ENCODE peak calls at places on chromosome 7, in nine cellular contexts. D is fibroblast of lung, R is HCT116, G is Caco-2, M is colonic mucosa, F is PC-9, J is heart right ventricle, A is adrenal gland, T is A673. I is an unnamed sample.

GRCh38 chr7:45120-46090 is 147.0 kb upstream of the FAM20C start:
- DNase-seq in A (peak; percentile 6), F (no peak), T (no peak), J (no peak), R (no peak), G (no peak), M (peak; percentile 9), D (no peak), I (no peak)

GRCh38 chr7:134836447-134836846 is 57.0 kb downstream of the CALD1 start:
- DNase-seq in D (peak; percentile 41), M (no peak), A (no peak), J (no peak), T (no peak), R (no peak), G (no peak), F (no peak), I (no peak)

GRCh38 chr7:78768859-78769258 is 684.6 kb downstream of the MAGI2 start:
- DNase-seq in G (no peak), T (no peak), F (no peak), R (no peak), D (no peak), J (no peak), A (no peak), M (no peak), I (no peak)

GRCh38 chr7:144437370-144438191 is 34.1 kb upstream of the NOBOX start:
- DNase-seq in R (peak; percentile 65), T (peak; percentile 79), F (peak; percentile 70), G (peak; percentile 60), A (peak; percentile 35), J (no peak), D (peak; percentile 47), M (peak; percentile 79), I (peak; percentile 56)

GRCh38 chr7:155470686-155471638 is 13.0 kb downstream of the EN2 start:
- DNase-seq in D (no peak), A (peak; percentile 2), M (no peak), R (no peak), J (no peak), F (no peak), T (peak; percentile 55), G (no peak), I (no peak)

GRCh38 chr7:50739744-50740455 is 42.8 kb downstream of the GRB10 start:
- DNase-seq in A (no peak), D (peak; percentile 23), F (no peak), G (no peak), M (no peak), R (no peak), J (no peak), T (no peak), I (no peak)

GRCh38 chr7:46814516-46815250 is 767.2 kb downstream of the TNS3 start:
- DNase-seq in M (no peak), T (no peak), R (no peak), A (no peak), D (no peak), G (no peak), J (no peak), F (no peak), I (no peak)

GRCh38 chr7:141153231-141153630 is 79.4 kb downstream of the TMEM178B start:
- DNase-seq in G (no peak), J (no peak), D (no peak), T (no peak), F (no peak), M (no peak), R (no peak), A (no peak), I (no peak)

GRCh38 chr7:113085781-113086390 is 741 bp downstream of the GPR85 start:
- DNase-seq in F (no peak), T (no peak), G (no peak), A (no peak), J (no peak), M (no peak), R (no peak), D (peak; percentile 48), I (no peak)

GRCh38 chr7:119377-120163 is 72.8 kb upstream of the FAM20C start:
- DNase-seq in T (peak; percentile 59), D (no peak), M (peak; percentile 33), G (no peak), J (peak; percentile 64), R (no peak), F (no peak), A (peak; percentile 53), I (no peak)

GRCh38 chr7:39042706-39043105 is 65.0 kb downstream of the POU6F2 start:
- DNase-seq in F (no peak), G (no peak), D (no peak), M (no peak), R (no peak), J (no peak), A (no peak), T (no peak), I (no peak)

DNA sequence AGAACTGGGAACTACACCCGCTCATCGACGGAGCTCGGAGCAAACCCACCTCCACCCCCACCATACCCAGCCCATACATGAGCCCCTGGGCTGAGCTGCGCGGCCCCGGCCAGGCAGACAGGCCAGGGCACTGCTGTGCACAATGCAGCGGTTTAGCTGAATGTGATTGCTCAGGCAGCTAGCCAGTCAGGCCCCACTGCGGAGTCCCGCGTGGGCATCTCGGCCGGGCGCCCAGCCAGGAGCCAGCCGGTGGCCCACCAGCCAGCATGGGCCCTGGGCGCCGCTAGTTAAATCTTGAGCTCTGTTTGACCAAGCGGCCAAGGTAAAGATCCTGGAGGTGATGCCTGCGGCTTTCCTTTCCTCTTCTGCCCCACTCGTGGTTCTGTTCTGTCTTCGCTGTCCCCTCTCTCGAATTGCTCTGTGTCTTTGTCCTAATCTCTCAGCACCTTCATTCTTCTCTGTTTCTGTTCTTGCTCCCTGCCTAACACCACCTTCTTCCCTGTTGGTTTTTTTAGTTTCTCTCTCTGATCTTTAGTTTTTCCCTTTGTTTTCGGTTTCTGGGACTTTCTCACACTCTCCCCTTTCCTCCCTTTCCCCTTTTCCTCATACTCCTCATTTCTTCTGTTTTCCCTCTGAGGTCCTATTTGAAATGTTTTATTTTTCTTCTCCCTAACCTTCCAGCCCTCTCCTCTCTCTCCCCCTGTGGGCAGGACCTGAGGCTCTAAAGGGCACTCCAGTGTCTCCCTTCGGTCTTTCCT is 6.6 kb downstream of the UFSP1 start:
- DNase-seq in J (no peak), T (no peak), M (no peak), G (no peak), A (no peak), D (no peak), F (no peak), R (no peak), I (no peak)
- H3K36me3 ChIP-seq in J (peaks cover 94% of the 10 kb centered on the region), T (peaks cover 92% of the 10 kb centered on the region), M (peaks cover 31% of the 10 kb centered on the region), G (peaks cover 7% of the 10 kb centered on the region), A (peaks cover 80% of the 10 kb centered on the region), D (peaks cover 57% of the 10 kb centered on the region), F (peaks cover 38% of the 10 kb centered on the region), R (peaks cover 61% of the 10 kb centered on the region), I (peaks cover 96% of the 10 kb centered on the region)

DNA sequence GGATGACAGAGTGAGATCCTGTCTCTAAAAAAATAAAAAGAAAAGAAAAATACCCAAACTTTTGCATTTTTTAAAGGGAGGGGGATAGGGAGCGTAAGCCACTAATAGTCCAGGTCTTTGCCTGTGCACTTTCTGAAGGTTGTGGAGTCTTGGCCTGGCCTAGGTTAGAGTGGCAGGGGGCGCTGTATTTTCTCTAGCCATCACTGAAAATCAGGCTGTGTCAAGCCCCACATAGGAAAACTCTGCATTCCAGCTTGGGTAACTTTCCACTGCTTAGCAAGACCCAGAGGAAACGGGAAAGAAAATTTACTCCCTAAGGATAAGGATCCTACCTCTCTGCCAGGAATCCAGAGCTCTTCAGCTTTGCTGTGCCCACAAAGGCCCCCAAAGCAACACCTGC is 10.5 kb upstream of the PAX4 start:
- DNase-seq in D (no peak), M (no peak), A (no peak), F (no peak), T (no peak), G (no peak), R (no peak), J (no peak), I (no peak)
- TF ChIP-seq CTCF in D (no peak), M (no peak), A (no peak), F (no peak), T (peak; percentile 27), G (no peak), R (peak; percentile 40), J (no peak), I (peak; percentile 46)

DNA sequence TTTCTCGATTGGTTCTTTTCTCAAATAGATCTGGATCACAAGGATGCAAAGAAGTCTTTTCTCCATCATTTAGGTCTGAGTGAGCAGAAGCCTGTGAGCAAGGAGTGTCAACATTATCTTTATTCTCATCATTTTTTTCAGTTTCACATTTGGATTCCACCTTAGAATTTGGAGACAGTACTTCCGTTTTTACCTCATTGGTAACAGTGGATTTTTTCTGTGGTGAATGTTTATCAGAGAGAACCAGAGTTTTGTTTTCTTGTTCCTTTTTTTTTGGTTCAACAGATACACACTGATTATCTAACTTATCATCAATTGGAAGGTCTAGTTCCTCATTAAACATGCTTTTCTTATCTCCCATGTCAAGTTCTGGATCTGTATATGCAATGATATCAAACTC is 151.3 kb downstream of the GALNT11 start:
- DNase-seq in D (no peak), T (no peak), F (peak; percentile 1), J (no peak), M (no peak), G (no peak), A (no peak), R (no peak), I (no peak)
- H3K36me3 ChIP-seq in D (peaks cover 21% of the 10 kb centered on the region), T (peaks cover 60% of the 10 kb centered on the region), F (peaks cover 20% of the 10 kb centered on the region), J (peaks cover 81% of the 10 kb centered on the region), M (peaks cover 6% of the 10 kb centered on the region), G (no peaks in the 10 kb centered on the region), A (peaks cover 54% of the 10 kb centered on the region), R (peaks cover 31% of the 10 kb centered on the region), I (peaks cover 69% of the 10 kb centered on the region)

GRCh38 chr7:136213012-136213411 is 235.9 kb upstream of the MTPN start:
- DNase-seq in J (no peak), A (no peak), G (no peak), D (no peak), F (no peak), R (no peak), M (no peak), T (no peak), I (no peak)

GRCh38 chr7:136214356-136214755 is 237.2 kb upstream of the MTPN start:
- DNase-seq in J (no peak), D (no peak), M (no peak), F (no peak), A (no peak), R (peak; percentile 0), G (no peak), T (no peak), I (no peak)
- TF ChIP-seq CTCF in J (peak; percentile 11), D (no peak), M (no peak), F (no peak), A (no peak), R (peak; percentile 39), G (no peak), T (no peak), I (peak; percentile 22)